ENCODE peak calls at places on chromosomes 16 and 17, in seven cellular contexts. One of them, this sample, is unnamed.

GRCh38 chr17:49486012-49486641 is 9.0 kb upstream of the NGFR start:
- DNase-seq in colonic mucosa: no peak
- DNase-seq in activated CD4-positive, alpha-beta memory T cell treated with anti-CD3 and anti-CD28 coated beads, Interleukin-2, amount 10 ng/mL, durations not matched to agents 7 days and 5 days: no peak
- DNase-seq in MCF 10A: no peak
- DNase-seq in tibial artery: no peak
- DNase-seq in GM23338: peak
- DNase-seq in stimulated activated CD4-positive, alpha-beta T cell treated with anti-CD3 and anti-CD28 coated beads, Interleukin-2, amount 100 ng/mL, for 48 hours: no peak
- DNase-seq in this sample: no peak

GRCh38 chr16:65994305-65994704 is 372.2 kb upstream of the CDH5 start:
- DNase-seq in colonic mucosa: no peak
- DNase-seq in activated CD4-positive, alpha-beta memory T cell treated with anti-CD3 and anti-CD28 coated beads, Interleukin-2, amount 10 ng/mL, durations not matched to agents 7 days and 5 days: no peak
- DNase-seq in MCF 10A: peak
- DNase-seq in tibial artery: no peak
- DNase-seq in GM23338: no peak
- DNase-seq in stimulated activated CD4-positive, alpha-beta T cell treated with anti-CD3 and anti-CD28 coated beads, Interleukin-2, amount 100 ng/mL, for 48 hours: no peak
- DNase-seq in this sample: no peak

GRCh38 chr16:23354246-23354645 is 52.1 kb downstream of the SCNN1B start:
- DNase-seq in colonic mucosa: no peak
- DNase-seq in activated CD4-positive, alpha-beta memory T cell treated with anti-CD3 and anti-CD28 coated beads, Interleukin-2, amount 10 ng/mL, durations not matched to agents 7 days and 5 days: no peak
- DNase-seq in MCF 10A: no peak
- DNase-seq in tibial artery: no peak
- DNase-seq in GM23338: no peak
- DNase-seq in stimulated activated CD4-positive, alpha-beta T cell treated with anti-CD3 and anti-CD28 coated beads, Interleukin-2, amount 100 ng/mL, for 48 hours: no peak
- DNase-seq in this sample: no peak

GRCh38 chr17:42843358-42843934 is 934 bp upstream of the AOC2 start:
- DNase-seq in colonic mucosa: peak
- DNase-seq in activated CD4-positive, alpha-beta memory T cell treated with anti-CD3 and anti-CD28 coated beads, Interleukin-2, amount 10 ng/mL, durations not matched to agents 7 days and 5 days: no peak
- DNase-seq in MCF 10A: peak
- DNase-seq in tibial artery: peak
- DNase-seq in GM23338: peak
- DNase-seq in stimulated activated CD4-positive, alpha-beta T cell treated with anti-CD3 and anti-CD28 coated beads, Interleukin-2, amount 100 ng/mL, for 48 hours: no peak
- DNase-seq in this sample: no peak

GRCh38 chr17:13398853-13399252 is 202.9 kb downstream of the HS3ST3A1 start:
- DNase-seq in colonic mucosa: no peak
- DNase-seq in activated CD4-positive, alpha-beta memory T cell treated with anti-CD3 and anti-CD28 coated beads, Interleukin-2, amount 10 ng/mL, durations not matched to agents 7 days and 5 days: no peak
- DNase-seq in MCF 10A: no peak
- DNase-seq in tibial artery: no peak
- DNase-seq in GM23338: no peak
- DNase-seq in stimulated activated CD4-positive, alpha-beta T cell treated with anti-CD3 and anti-CD28 coated beads, Interleukin-2, amount 100 ng/mL, for 48 hours: no peak
- DNase-seq in this sample: no peak

GRCh38 chr17:59219992-59220327 is 351 bp upstream of the GDPD1 start:
- DNase-seq in colonic mucosa: no peak
- DNase-seq in activated CD4-positive, alpha-beta memory T cell treated with anti-CD3 and anti-CD28 coated beads, Interleukin-2, amount 10 ng/mL, durations not matched to agents 7 days and 5 days: no peak
- DNase-seq in MCF 10A: no peak
- DNase-seq in tibial artery: no peak
- DNase-seq in GM23338: no peak
- DNase-seq in stimulated activated CD4-positive, alpha-beta T cell treated with anti-CD3 and anti-CD28 coated beads, Interleukin-2, amount 100 ng/mL, for 48 hours: no peak
- DNase-seq in this sample: no peak

GRCh38 chr16:57512296-57513001 is 23.9 kb downstream of the CCDC102A start:
- DNase-seq in colonic mucosa: no peak
- DNase-seq in activated CD4-positive, alpha-beta memory T cell treated with anti-CD3 and anti-CD28 coated beads, Interleukin-2, amount 10 ng/mL, durations not matched to agents 7 days and 5 days: no peak
- DNase-seq in MCF 10A: no peak
- DNase-seq in tibial artery: no peak
- DNase-seq in GM23338: no peak
- DNase-seq in stimulated activated CD4-positive, alpha-beta T cell treated with anti-CD3 and anti-CD28 coated beads, Interleukin-2, amount 100 ng/mL, for 48 hours: no peak
- DNase-seq in this sample: no peak

GRCh38 chr17:18185832-18186231 is 2.2 kb downstream of the ALKBH5 start:
- DNase-seq in colonic mucosa: no peak
- DNase-seq in activated CD4-positive, alpha-beta memory T cell treated with anti-CD3 and anti-CD28 coated beads, Interleukin-2, amount 10 ng/mL, durations not matched to agents 7 days and 5 days: no peak
- DNase-seq in MCF 10A: no peak
- DNase-seq in tibial artery: peak
- DNase-seq in GM23338: no peak
- DNase-seq in stimulated activated CD4-positive, alpha-beta T cell treated with anti-CD3 and anti-CD28 coated beads, Interleukin-2, amount 100 ng/mL, for 48 hours: no peak
- DNase-seq in this sample: no peak

GRCh38 chr16:77660311-77660710 is 62.0 kb upstream of the NUDT7 start:
- DNase-seq in colonic mucosa: no peak
- DNase-seq in activated CD4-positive, alpha-beta memory T cell treated with anti-CD3 and anti-CD28 coated beads, Interleukin-2, amount 10 ng/mL, durations not matched to agents 7 days and 5 days: no peak
- DNase-seq in MCF 10A: peak
- DNase-seq in tibial artery: no peak
- DNase-seq in GM23338: peak
- DNase-seq in stimulated activated CD4-positive, alpha-beta T cell treated with anti-CD3 and anti-CD28 coated beads, Interleukin-2, amount 100 ng/mL, for 48 hours: no peak
- DNase-seq in this sample: no peak

GRCh38 chr17:16025202-16025601 is 25.6 kb downstream of the TTC19 start:
- DNase-seq in colonic mucosa: no peak
- DNase-seq in activated CD4-positive, alpha-beta memory T cell treated with anti-CD3 and anti-CD28 coated beads, Interleukin-2, amount 10 ng/mL, durations not matched to agents 7 days and 5 days: no peak
- DNase-seq in MCF 10A: no peak
- DNase-seq in tibial artery: no peak
- DNase-seq in GM23338: no peak
- DNase-seq in stimulated activated CD4-positive, alpha-beta T cell treated with anti-CD3 and anti-CD28 coated beads, Interleukin-2, amount 100 ng/mL, for 48 hours: no peak
- DNase-seq in this sample: no peak

GRCh38 chr17:38720941-38721340 is 9.2 kb upstream of the CISD3 start:
- DNase-seq in colonic mucosa: no peak
- DNase-seq in activated CD4-positive, alpha-beta memory T cell treated with anti-CD3 and anti-CD28 coated beads, Interleukin-2, amount 10 ng/mL, durations not matched to agents 7 days and 5 days: no peak
- DNase-seq in MCF 10A: no peak
- DNase-seq in tibial artery: no peak
- DNase-seq in GM23338: no peak
- DNase-seq in stimulated activated CD4-positive, alpha-beta T cell treated with anti-CD3 and anti-CD28 coated beads, Interleukin-2, amount 100 ng/mL, for 48 hours: no peak
- DNase-seq in this sample: no peak

GRCh38 chr17:80474933-80475915 is 1.2 kb downstream of the NPTX1 start:
- DNase-seq in colonic mucosa: no peak
- DNase-seq in activated CD4-positive, alpha-beta memory T cell treated with anti-CD3 and anti-CD28 coated beads, Interleukin-2, amount 10 ng/mL, durations not matched to agents 7 days and 5 days: no peak
- DNase-seq in MCF 10A: peak
- DNase-seq in tibial artery: no peak
- DNase-seq in GM23338: no peak
- DNase-seq in stimulated activated CD4-positive, alpha-beta T cell treated with anti-CD3 and anti-CD28 coated beads, Interleukin-2, amount 100 ng/mL, for 48 hours: no peak
- DNase-seq in this sample: no peak

GRCh38 chr17:75785016-75785769 is 587 bp downstream of the UNK start:
- DNase-seq in colonic mucosa: peak
- DNase-seq in activated CD4-positive, alpha-beta memory T cell treated with anti-CD3 and anti-CD28 coated beads, Interleukin-2, amount 10 ng/mL, durations not matched to agents 7 days and 5 days: peak
- DNase-seq in MCF 10A: peak
- DNase-seq in tibial artery: peak
- DNase-seq in GM23338: peak
- DNase-seq in stimulated activated CD4-positive, alpha-beta T cell treated with anti-CD3 and anti-CD28 coated beads, Interleukin-2, amount 100 ng/mL, for 48 hours: peak
- DNase-seq in this sample: no peak